ENCODE peak calls at places on chromosome 12, in five cellular contexts. One of them, this sample, is unnamed.

GRCh38 chr12:126286203-126286602 is 1221.0 kb downstream of the AACS start:
- DNase-seq in left ventricle myocardium inferior: no peak
- DNase-seq in BE2C: no peak
- DNase-seq in OCI-LY7: no peak
- DNase-seq in fibroblast of mammary gland: no peak
- DNase-seq in this sample: no peak

GRCh38 chr12:121483950-121484349 is 84.0 kb downstream of the RNF34 start:
- DNase-seq in left ventricle myocardium inferior: no peak
- DNase-seq in BE2C: no peak
- DNase-seq in OCI-LY7: no peak
- DNase-seq in fibroblast of mammary gland: no peak
- DNase-seq in this sample: no peak

GRCh38 chr12:76183459-76184186 is 99.1 kb upstream of the NAP1L1 start:
- DNase-seq in left ventricle myocardium inferior: no peak
- DNase-seq in BE2C: no peak
- DNase-seq in OCI-LY7: no peak
- DNase-seq in fibroblast of mammary gland: peak
- DNase-seq in this sample: peak

GRCh38 chr12:42504049-42504448 is 85.5 kb downstream of the PRICKLE1 start:
- DNase-seq in left ventricle myocardium inferior: no peak
- DNase-seq in BE2C: peak
- DNase-seq in OCI-LY7: no peak
- DNase-seq in fibroblast of mammary gland: peak
- DNase-seq in this sample: no peak

GRCh38 chr12:50647479-50647878 is 116.4 kb upstream of the ATF1 start:
- DNase-seq in left ventricle myocardium inferior: no peak
- DNase-seq in BE2C: no peak
- DNase-seq in OCI-LY7: no peak
- DNase-seq in fibroblast of mammary gland: peak
- DNase-seq in this sample: no peak

GRCh38 chr12:67691220-67691619 is 42.7 kb downstream of the DYRK2 start:
- DNase-seq in left ventricle myocardium inferior: no peak
- DNase-seq in BE2C: no peak
- DNase-seq in OCI-LY7: no peak
- DNase-seq in fibroblast of mammary gland: no peak
- DNase-seq in this sample: no peak

GRCh38 chr12:28631831-28632230 is 441.6 kb downstream of the CCDC91 start:
- DNase-seq in left ventricle myocardium inferior: no peak
- DNase-seq in BE2C: no peak
- DNase-seq in OCI-LY7: no peak
- DNase-seq in fibroblast of mammary gland: peak
- DNase-seq in this sample: no peak

GRCh38 chr12:9741726-9742125 is 8.8 kb upstream of the CLECL1 start:
- DNase-seq in left ventricle myocardium inferior: no peak
- DNase-seq in BE2C: no peak
- DNase-seq in OCI-LY7: peak
- DNase-seq in fibroblast of mammary gland: no peak
- DNase-seq in this sample: peak

GRCh38 chr12:62701492-62701891 is 233.5 kb downstream of the PPM1H start:
- DNase-seq in left ventricle myocardium inferior: no peak
- DNase-seq in BE2C: no peak
- DNase-seq in OCI-LY7: no peak
- DNase-seq in fibroblast of mammary gland: no peak
- DNase-seq in this sample: no peak

GRCh38 chr12:29566441-29566840 is 69.0 kb upstream of the OVCH1 start:
- DNase-seq in left ventricle myocardium inferior: no peak
- DNase-seq in BE2C: no peak
- DNase-seq in OCI-LY7: no peak
- DNase-seq in fibroblast of mammary gland: no peak
- DNase-seq in this sample: no peak

GRCh38 chr12:47910486-47910885 is 5.7 kb upstream of the VDR start:
- DNase-seq in left ventricle myocardium inferior: no peak
- DNase-seq in BE2C: no peak
- DNase-seq in OCI-LY7: no peak
- DNase-seq in fibroblast of mammary gland: peak
- DNase-seq in this sample: no peak

GRCh38 chr12:96134200-96134599 is 60.0 kb upstream of the ELK3 start:
- DNase-seq in left ventricle myocardium inferior: no peak
- DNase-seq in BE2C: no peak
- DNase-seq in OCI-LY7: no peak
- DNase-seq in fibroblast of mammary gland: no peak
- DNase-seq in this sample: no peak

GRCh38 chr12:2662524-2662923 is 132.2 kb upstream of the FKBP4 start:
- DNase-seq in left ventricle myocardium inferior: no peak
- DNase-seq in BE2C: no peak
- DNase-seq in OCI-LY7: no peak
- DNase-seq in fibroblast of mammary gland: no peak
- DNase-seq in this sample: no peak

GRCh38 chr12:8819676-8819980 is 2.8 kb upstream of the A2ML1 start:
- DNase-seq in left ventricle myocardium inferior: no peak
- DNase-seq in BE2C: no peak
- DNase-seq in OCI-LY7: no peak
- DNase-seq in fibroblast of mammary gland: no peak
- DNase-seq in this sample: no peak

DNA sequence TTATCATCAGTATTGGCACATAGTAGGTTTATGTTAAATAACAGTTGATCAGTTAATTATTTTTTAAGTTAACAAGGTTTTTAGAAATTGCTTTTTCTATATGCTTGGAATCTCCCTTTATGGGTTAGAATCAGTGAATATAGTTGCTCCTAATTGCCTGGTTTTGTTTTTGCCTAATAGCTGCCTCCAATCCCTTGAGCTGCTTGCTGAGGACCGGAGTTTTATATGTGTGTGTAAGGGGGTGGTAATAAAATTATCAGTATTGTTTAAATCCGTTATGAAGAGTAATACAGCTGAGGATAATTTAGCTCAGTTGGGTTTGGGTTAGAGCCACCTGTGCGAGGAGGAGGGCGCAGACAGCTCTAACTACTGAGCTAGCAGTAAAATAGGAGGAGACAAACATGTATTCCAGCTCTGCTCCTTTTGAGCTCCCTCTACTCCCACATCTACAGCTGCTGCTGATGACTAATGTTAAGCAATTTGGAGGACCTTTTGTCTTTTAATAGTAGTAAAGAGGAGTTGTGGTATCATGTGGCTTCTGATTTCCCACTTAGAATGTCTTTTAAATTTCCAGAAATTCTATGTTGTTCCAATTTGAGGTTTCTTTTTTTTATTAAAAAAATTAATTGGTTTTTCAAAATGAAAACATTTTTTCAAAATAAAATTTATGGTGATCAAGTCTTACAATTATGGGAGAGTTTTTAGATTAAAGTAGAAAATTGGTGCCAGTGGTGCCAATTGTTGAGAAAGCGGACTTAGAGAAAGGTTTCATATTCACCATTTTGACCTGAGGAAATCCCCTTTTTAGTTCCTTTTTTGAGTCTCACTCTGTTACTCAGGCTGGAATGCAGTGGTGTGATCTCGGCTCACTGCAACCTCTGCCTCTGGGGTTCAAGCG is 61.6 kb downstream of the SPATS2 start:
- DNase-seq in left ventricle myocardium inferior: no peak
- DNase-seq in BE2C: no peak
- DNase-seq in OCI-LY7: peak
- DNase-seq in fibroblast of mammary gland: peak
- DNase-seq in this sample: peak
- H3K4me3 ChIP-seq in left ventricle myocardium inferior: no peak
- H3K4me3 ChIP-seq in BE2C: no peak
- H3K4me3 ChIP-seq in OCI-LY7: peak
- H3K4me3 ChIP-seq in fibroblast of mammary gland: no peak
- H3K4me3 ChIP-seq in this sample: peak

GRCh38 chr12:53365245-53365904 is 14.6 kb upstream of the SP1 start:
- DNase-seq in left ventricle myocardium inferior: no peak
- DNase-seq in BE2C: peak
- DNase-seq in OCI-LY7: no peak
- DNase-seq in fibroblast of mammary gland: peak
- DNase-seq in this sample: no peak
- TF ChIP-seq CTCF in left ventricle myocardium inferior: no peak
- TF ChIP-seq CTCF in BE2C: no peak
- TF ChIP-seq CTCF in OCI-LY7: no peak
- TF ChIP-seq CTCF in fibroblast of mammary gland: no peak
- TF ChIP-seq CTCF in this sample: no peak

GRCh38 chr12:89521348-89522238 is 3.0 kb downstream of the GALNT4 start:
- DNase-seq in left ventricle myocardium inferior: no peak
- DNase-seq in BE2C: no peak
- DNase-seq in OCI-LY7: no peak
- DNase-seq in fibroblast of mammary gland: no peak
- DNase-seq in this sample: no peak
- H3K4me3 ChIP-seq in left ventricle myocardium inferior: peak
- H3K4me3 ChIP-seq in BE2C: no peak
- H3K4me3 ChIP-seq in OCI-LY7: peak
- H3K4me3 ChIP-seq in fibroblast of mammary gland: no peak
- H3K4me3 ChIP-seq in this sample: no peak

GRCh38 chr12:128190052-128190451 is 76.9 kb upstream of the TMEM132C start:
- DNase-seq in left ventricle myocardium inferior: no peak
- DNase-seq in BE2C: no peak
- DNase-seq in OCI-LY7: no peak
- DNase-seq in fibroblast of mammary gland: no peak
- DNase-seq in this sample: no peak

GRCh38 chr12:128191380-128191779 is 75.6 kb upstream of the TMEM132C start:
- DNase-seq in left ventricle myocardium inferior: no peak
- DNase-seq in BE2C: no peak
- DNase-seq in OCI-LY7: no peak
- DNase-seq in fibroblast of mammary gland: no peak
- DNase-seq in this sample: no peak

DNA sequence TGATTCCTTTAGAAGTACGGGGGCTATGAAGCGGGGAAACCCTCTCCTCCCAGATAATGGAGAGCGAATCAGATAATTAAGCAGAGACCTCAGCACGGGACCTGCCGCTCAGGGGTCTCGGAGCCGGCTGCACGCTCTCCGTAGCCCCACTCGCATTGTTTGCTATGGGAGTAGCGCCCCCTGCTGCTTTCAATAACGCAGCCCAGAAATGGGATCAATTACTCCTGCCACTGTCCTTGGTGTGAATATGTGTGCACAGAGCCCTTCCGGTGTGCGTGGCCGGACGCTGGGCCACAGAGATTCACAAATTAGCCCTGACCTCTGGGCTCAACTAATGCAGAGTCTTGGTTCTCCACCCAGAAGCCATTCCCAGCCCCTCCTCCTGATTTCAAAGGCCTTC is 76.4 kb upstream of the TMEM132C start:
- DNase-seq in left ventricle myocardium inferior: no peak
- DNase-seq in BE2C: peak
- DNase-seq in OCI-LY7: no peak
- DNase-seq in fibroblast of mammary gland: no peak
- DNase-seq in this sample: no peak
- TF ChIP-seq CTCF in left ventricle myocardium inferior: peak
- TF ChIP-seq CTCF in BE2C: peak
- TF ChIP-seq CTCF in OCI-LY7: peak
- TF ChIP-seq CTCF in fibroblast of mammary gland: no peak
- TF ChIP-seq CTCF in this sample: no peak

DNA sequence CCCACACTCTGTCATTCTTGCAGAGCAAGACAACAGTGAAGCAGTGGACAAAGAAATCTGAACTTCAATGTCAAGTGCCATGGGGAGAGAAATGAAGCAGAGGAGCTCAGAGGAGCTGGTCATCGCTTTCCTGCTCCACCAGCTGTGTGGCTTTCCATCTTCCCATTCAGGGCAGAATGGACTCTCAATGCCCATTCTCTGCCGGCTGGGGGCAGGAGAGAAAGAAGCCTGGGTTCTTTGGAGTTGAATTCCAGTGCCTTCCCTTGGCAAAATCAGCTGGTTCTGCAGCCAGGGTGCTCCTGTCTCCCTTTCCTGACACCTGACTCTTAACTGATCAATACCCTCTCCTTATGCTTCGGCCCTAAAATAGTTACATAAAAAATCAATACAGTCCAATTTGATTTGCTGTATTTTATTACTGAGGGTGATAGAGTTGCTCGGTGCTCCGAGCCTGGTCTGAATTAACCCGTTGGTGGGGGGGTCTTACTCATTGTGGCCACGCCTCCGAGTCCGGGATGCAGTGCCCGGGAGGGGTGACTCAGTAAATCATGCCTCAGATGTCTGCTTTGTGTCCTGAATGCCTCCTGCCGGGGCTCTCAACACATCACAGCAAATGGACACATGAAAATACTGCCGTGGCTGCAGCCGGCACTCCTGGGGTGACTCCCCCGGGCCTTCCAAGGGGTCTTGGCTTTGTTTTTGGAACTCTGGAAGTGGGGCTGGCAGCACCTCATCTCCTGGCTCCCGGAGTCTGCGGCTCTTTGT is 128.7 kb downstream of the AACS start:
- DNase-seq in left ventricle myocardium inferior: no peak
- DNase-seq in BE2C: peak
- DNase-seq in OCI-LY7: no peak
- DNase-seq in fibroblast of mammary gland: peak
- DNase-seq in this sample: no peak
- H3K4me3 ChIP-seq in left ventricle myocardium inferior: no peak
- H3K4me3 ChIP-seq in BE2C: peak
- H3K4me3 ChIP-seq in OCI-LY7: no peak
- H3K4me3 ChIP-seq in fibroblast of mammary gland: no peak
- H3K4me3 ChIP-seq in this sample: no peak

GRCh38 chr12:49335118-49335954 is 1.7 kb downstream of the C1QL4 start:
- DNase-seq in left ventricle myocardium inferior: no peak
- DNase-seq in BE2C: no peak
- DNase-seq in OCI-LY7: no peak
- DNase-seq in fibroblast of mammary gland: no peak
- DNase-seq in this sample: no peak

GRCh38 chr12:49338830-49339463 is 2.0 kb upstream of the C1QL4 start:
- DNase-seq in left ventricle myocardium inferior: no peak
- DNase-seq in BE2C: no peak
- DNase-seq in OCI-LY7: no peak
- DNase-seq in fibroblast of mammary gland: no peak
- DNase-seq in this sample: no peak

GRCh38 chr12:49335955-49336644 is 888 bp downstream of the C1QL4 start:
- DNase-seq in left ventricle myocardium inferior: no peak
- DNase-seq in BE2C: no peak
- DNase-seq in OCI-LY7: no peak
- DNase-seq in fibroblast of mammary gland: no peak
- DNase-seq in this sample: no peak

GRCh38 chr12:49334681-49335080 is 2.3 kb downstream of the C1QL4 start:
- DNase-seq in left ventricle myocardium inferior: no peak
- DNase-seq in BE2C: no peak
- DNase-seq in OCI-LY7: no peak
- DNase-seq in fibroblast of mammary gland: no peak
- DNase-seq in this sample: no peak

DNA sequence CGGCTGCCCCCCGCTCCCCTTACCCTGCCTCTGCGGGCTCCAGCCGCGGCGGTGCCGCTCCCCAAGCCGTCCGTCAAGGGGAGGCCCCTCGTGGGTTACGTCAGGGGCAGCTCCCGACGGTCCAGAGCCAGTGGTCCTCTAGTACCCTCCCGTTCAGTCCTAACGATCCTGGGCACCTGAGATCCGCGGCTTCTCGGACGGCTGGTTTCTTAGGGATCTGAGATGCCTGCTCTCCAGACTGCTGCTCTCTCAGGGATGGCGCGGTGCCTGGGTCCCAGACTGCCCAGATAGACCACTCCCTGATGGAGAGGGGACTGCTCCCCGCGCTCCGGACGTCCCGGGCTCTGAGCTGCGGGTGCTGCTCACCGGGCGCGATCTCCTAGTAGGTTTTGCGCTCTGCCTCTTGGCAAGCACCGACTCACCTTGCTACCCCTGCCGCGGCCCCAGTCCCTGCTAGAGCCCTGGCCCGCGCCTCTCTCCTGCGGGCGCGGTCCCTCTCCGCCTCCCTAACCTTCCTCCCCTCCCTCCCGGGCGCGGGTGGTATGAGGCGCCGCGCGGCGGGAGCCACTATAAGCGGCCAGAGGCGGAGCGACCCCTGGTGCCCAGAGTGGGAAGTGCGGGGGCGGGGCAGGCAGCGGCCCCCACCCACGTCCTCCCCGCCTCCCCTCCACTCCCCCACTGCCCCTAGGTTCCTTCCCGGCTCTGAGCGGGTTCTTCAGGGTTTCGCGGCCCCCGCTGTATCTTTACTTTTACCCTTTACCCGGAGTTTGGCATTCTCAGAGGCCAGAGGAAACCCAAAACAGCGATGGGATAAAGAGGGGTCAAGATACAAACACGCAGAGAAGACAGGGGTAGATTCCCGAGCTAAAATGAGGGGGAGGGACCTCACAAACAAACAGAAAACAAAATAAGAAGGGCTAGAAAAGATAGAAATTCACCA is at the start of gene C1QL4:
- DNase-seq in left ventricle myocardium inferior: peak
- DNase-seq in BE2C: peak
- DNase-seq in OCI-LY7: peak
- DNase-seq in fibroblast of mammary gland: peak
- DNase-seq in this sample: peak
- TF ChIP-seq CTCF in left ventricle myocardium inferior: peak
- TF ChIP-seq CTCF in BE2C: peak
- TF ChIP-seq CTCF in OCI-LY7: peak
- TF ChIP-seq CTCF in fibroblast of mammary gland: peak
- TF ChIP-seq CTCF in this sample: peak

This sample was measured in GM12865.